ENCODE peak calls at places on chromosomes 5 and 9, in seven cellular contexts. L is endothelial cell of umbilical vein, W is tibial nerve, T is A549, S is uterus, R is transverse colon, M is GM12892. N is an unnamed sample.

GRCh38 chr9:123283455-123283854 is 15.1 kb upstream of the STRBP start:
- DNase-seq in S (no peak), W (no peak), M (no peak), R (no peak), L (no peak), T (no peak), N (no peak)

GRCh38 chr9:111630182-111631070 is 708 bp upstream of the DNAJC25 start:
- DNase-seq in R (no peak), T (no peak), S (no peak), M (no peak), L (no peak), W (no peak), N (no peak)

GRCh38 chr9:83185517-83186192 is 122.7 kb upstream of the RASEF start:
- DNase-seq in R (no peak), S (no peak), W (no peak), M (no peak), L (no peak), T (no peak), N (no peak)

GRCh38 chr9:125511780-125512179 is 195.2 kb downstream of the MAPKAP1 start:
- DNase-seq in S (no peak), M (no peak), L (no peak), W (no peak), R (no peak), T (no peak), N (no peak)

GRCh38 chr5:94433393-94434149 is 184.8 kb downstream of the KIAA0825 start:
- DNase-seq in W (peak; percentile 49), S (no peak), M (no peak), R (no peak), T (no peak), L (peak; percentile 38), N (no peak)

GRCh38 chr9:36389590-36389989 is 10.5 kb downstream of the RNF38 start:
- DNase-seq in S (no peak), M (no peak), L (no peak), R (no peak), W (no peak), T (no peak), N (no peak)

GRCh38 chr5:133528841-133529240 is 83.5 kb downstream of the FSTL4 start:
- DNase-seq in R (no peak), W (no peak), L (no peak), M (no peak), T (no peak), S (no peak), N (no peak)

GRCh38 chr9:93597871-93598646 is 21.7 kb downstream of the PHF2 start:
- DNase-seq in M (no peak), L (no peak), R (no peak), S (no peak), W (no peak), T (no peak), N (no peak)

GRCh38 chr9:96500696-96501660 is 51.0 kb downstream of the HABP4 start:
- DNase-seq in T (no peak), M (no peak), L (no peak), R (no peak), S (no peak), W (no peak), N (no peak)

GRCh38 chr5:139648205-139649081 is at the start of gene CXXC5:
- DNase-seq in R (peak; percentile 90), T (peak; percentile 71), W (peak; percentile 64), M (peak; percentile 92), L (peak; percentile 72), S (peak; percentile 79), N (peak; percentile 73)

GRCh38 chr5:137078171-137078665 is 420.9 kb downstream of the SPOCK1 start:
- DNase-seq in S (no peak), T (peak; percentile 18), M (no peak), L (no peak), W (no peak), R (no peak), N (peak; percentile 71)

GRCh38 chr5:140978260-140978659 is 12.0 kb downstream of the PCDHAC2 start:
- DNase-seq in W (no peak), S (no peak), L (peak; percentile 78), R (no peak), T (no peak), M (no peak), N (no peak)

GRCh38 chr5:1939256-1939655 is 56.5 kb upstream of the IRX4 start:
- DNase-seq in L (no peak), M (no peak), R (no peak), T (no peak), W (no peak), S (no peak), N (no peak)

GRCh38 chr5:131289738-131290137 is 25.9 kb downstream of the CDC42SE2 start:
- DNase-seq in W (no peak), R (no peak), S (no peak), L (no peak), M (no peak), T (no peak), N (no peak)

GRCh38 chr5:165227515-165227914 is 1722.1 kb downstream of the MAT2B start:
- DNase-seq in R (no peak), L (no peak), S (no peak), T (no peak), W (no peak), M (no peak), N (no peak)

GRCh38 chr9:134024828-134025605 is at the start of gene BRD3OS:
- DNase-seq in W (peak; percentile 95), S (peak; percentile 98), R (peak; percentile 97), M (peak; percentile 89), L (peak; percentile 98), T (peak; percentile 93), N (peak; percentile 97)
- TF ChIP-seq POLR2A in W (no peak), S (peak; percentile 26), R (no peak), M (peak; percentile 20), L (peak; percentile 43), T (no peak), N (peak; percentile 57)

DNA sequence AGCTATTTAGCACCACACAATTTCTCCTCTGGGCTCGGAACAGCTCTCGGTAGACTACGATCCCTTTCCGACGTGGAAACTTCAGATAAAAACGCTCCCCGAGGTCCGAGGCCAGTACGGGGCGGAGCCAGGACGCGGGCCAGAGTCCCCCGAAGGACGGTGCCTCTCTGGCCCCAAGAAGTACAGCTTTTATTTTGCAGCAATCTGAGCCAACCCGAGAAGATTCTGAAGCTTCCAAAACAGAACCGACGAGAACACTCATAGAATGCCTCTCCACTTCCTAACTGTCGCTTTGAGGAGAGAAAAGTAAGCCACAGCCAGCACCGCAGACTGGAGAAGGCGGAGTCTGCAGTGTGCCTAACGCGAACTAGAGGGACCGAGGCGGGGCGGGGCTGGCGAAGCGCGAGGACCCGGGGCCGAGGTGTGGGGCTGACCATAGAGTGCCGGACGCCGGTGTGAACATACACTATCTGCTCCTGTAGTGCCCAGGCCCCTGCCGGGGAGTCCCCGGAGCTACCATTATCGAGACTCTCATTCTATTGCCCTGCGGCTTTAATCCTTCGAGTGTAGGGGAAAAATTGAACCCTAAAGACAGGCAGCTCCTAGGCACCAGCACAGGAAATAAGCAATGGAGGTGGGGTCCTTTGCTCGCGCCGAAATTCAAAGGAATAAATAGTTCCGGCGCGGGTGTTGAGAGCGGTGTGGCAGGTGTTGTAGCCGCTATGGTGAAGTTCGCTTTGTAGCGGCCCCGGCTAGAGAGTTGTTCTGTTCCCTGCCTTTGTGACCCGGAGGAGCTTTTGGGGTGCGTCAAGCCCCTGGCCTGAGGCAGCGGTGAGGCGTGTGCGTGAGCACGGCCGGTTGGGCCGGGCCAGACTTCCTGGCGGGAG is at the start of gene SMC2:
- DNase-seq in M (peak; percentile 65), T (peak; percentile 87), W (peak; percentile 82), L (peak; percentile 95), R (peak; percentile 94), S (peak; percentile 89), N (peak; percentile 91)
- TF ChIP-seq POLR2A in M (peak; percentile 93), T (peak; percentile 77), W (peak; percentile 74), L (peak; percentile 88), R (peak; percentile 95), S (peak; percentile 75), N (peak; percentile 92)

GRCh38 chr9:136886610-136887597 is 588 bp downstream of the TRAF2 start:
- DNase-seq in L (peak; percentile 33), T (peak; percentile 46), W (no peak), M (peak; percentile 85), S (no peak), R (peak; percentile 44), N (peak; percentile 93)

GRCh38 chr9:136889858-136890257 is 3.5 kb downstream of the TRAF2 start:
- DNase-seq in S (no peak), L (no peak), W (no peak), T (no peak), M (no peak), R (no peak), N (no peak)

GRCh38 chr9:136882109-136882946 is 4.0 kb upstream of the TRAF2 start:
- DNase-seq in W (no peak), M (peak; percentile 85), R (peak; percentile 72), L (peak; percentile 51), S (no peak), T (peak; percentile 96), N (peak; percentile 100)

GRCh38 chr9:136888454-136888853 is 2.1 kb downstream of the TRAF2 start:
- DNase-seq in W (no peak), M (no peak), R (no peak), T (no peak), S (no peak), L (no peak), N (no peak)

DNA sequence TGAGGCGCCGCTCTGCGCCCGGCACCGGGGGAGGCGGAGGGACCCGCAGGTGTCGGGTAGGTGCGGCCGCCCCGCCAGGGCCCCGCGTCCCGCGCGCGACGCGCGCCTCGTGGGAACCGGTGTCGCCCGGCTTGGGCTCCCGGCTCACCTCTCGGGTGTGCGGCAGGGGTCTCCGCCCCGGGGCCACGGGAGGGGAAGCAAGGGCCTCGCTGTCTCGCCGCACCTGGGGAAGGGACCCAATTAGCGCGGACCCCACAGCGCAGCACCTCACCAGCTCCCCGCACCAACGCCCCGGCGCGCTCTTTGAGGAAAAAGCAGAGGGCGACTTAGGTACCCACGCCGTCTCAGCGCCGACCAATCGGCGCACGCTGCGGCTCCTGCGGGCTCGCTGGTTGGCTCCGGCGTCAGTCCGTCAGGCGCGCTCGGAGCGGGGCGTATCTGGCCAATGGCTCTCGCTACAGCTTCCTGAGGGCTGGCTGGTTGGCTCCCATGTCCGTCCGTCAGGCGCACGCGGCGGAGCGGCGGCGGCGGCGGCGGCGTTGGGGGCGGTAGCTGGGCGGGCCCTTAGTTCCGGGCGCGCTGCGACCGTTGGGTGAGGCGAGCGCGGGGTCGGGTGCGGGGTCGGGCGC is at the start of gene TRAF2:
- DNase-seq in W (peak; percentile 94), S (peak; percentile 96), L (peak; percentile 100), M (peak; percentile 100), T (peak; percentile 99), R (peak; percentile 98), N (peak; percentile 100)
- TF ChIP-seq POLR2A in W (no peak), S (peak; percentile 30), L (peak; percentile 47), M (peak; percentile 92), T (peak; percentile 93), R (peak; percentile 59), N (peak; percentile 90)

GRCh38 chr9:134405527-134405926 is 79.3 kb downstream of the RXRA start:
- DNase-seq in M (no peak), L (no peak), T (no peak), S (no peak), W (no peak), R (no peak), N (no peak)

GRCh38 chr9:134406366-134407122 is 80.3 kb downstream of the RXRA start:
- DNase-seq in S (no peak), T (peak; percentile 64), R (no peak), M (no peak), L (no peak), W (no peak), N (peak; percentile 73)

GRCh38 chr9:134408389-134408788 is 82.1 kb downstream of the RXRA start:
- DNase-seq in R (no peak), S (no peak), L (no peak), M (no peak), T (no peak), W (no peak), N (no peak)

GRCh38 chr9:134408939-134409737 is 82.9 kb downstream of the RXRA start:
- DNase-seq in W (no peak), T (no peak), L (no peak), S (no peak), M (no peak), R (no peak), N (no peak)

GRCh38 chr9:134407123-134407779 is 81.0 kb downstream of the RXRA start:
- DNase-seq in W (peak; percentile 74), T (peak; percentile 98), M (peak; percentile 100), L (peak; percentile 94), S (peak; percentile 85), R (peak; percentile 89), N (peak; percentile 99)
- TF ChIP-seq POLR2A in W (peak; percentile 25), T (peak; percentile 70), M (peak; percentile 72), L (no peak), S (peak; percentile 26), R (no peak), N (no peak)

N was measured in H54.